ENCODE peak calls at places on chromosomes 6 and 20, in nine cellular contexts. One of them, this sample, is unnamed. For H3K4me1, the result is how much of the 10 kb centered on the place peaks cover.

GRCh38 chr6:137896647-137897046 is 29.6 kb downstream of the TNFAIP3 start:
- DNase-seq in HCT116: no peak
- DNase-seq in hepatocyte: no peak
- DNase-seq in neural progenitor cell: no peak
- DNase-seq in PC-3: no peak
- DNase-seq in SK-N-SH: no peak
- DNase-seq in GM23248: no peak
- DNase-seq in GM23338: no peak
- DNase-seq in MM.1S: no peak
- DNase-seq in this sample: no peak

GRCh38 chr20:49573900-49574416 is 6.0 kb upstream of the PTGIS start:
- DNase-seq in HCT116: no peak
- DNase-seq in hepatocyte: no peak
- DNase-seq in neural progenitor cell: no peak
- DNase-seq in PC-3: no peak
- DNase-seq in SK-N-SH: no peak
- DNase-seq in GM23248: peak
- DNase-seq in GM23338: no peak
- DNase-seq in MM.1S: no peak
- DNase-seq in this sample: no peak

GRCh38 chr6:168416531-168416930 is 24.5 kb upstream of the SMOC2 start:
- DNase-seq in HCT116: no peak
- DNase-seq in hepatocyte: no peak
- DNase-seq in neural progenitor cell: no peak
- DNase-seq in PC-3: no peak
- DNase-seq in SK-N-SH: no peak
- DNase-seq in GM23248: no peak
- DNase-seq in GM23338: no peak
- DNase-seq in MM.1S: no peak
- DNase-seq in this sample: no peak

GRCh38 chr20:6418732-6419131 is 295.9 kb upstream of the FERMT1 start:
- DNase-seq in HCT116: no peak
- DNase-seq in hepatocyte: no peak
- DNase-seq in neural progenitor cell: no peak
- DNase-seq in PC-3: peak
- DNase-seq in SK-N-SH: no peak
- DNase-seq in GM23248: no peak
- DNase-seq in GM23338: no peak
- DNase-seq in MM.1S: no peak
- DNase-seq in this sample: no peak

GRCh38 chr6:78844899-78845298 is 22.5 kb upstream of the IRAK1BP1 start:
- DNase-seq in HCT116: no peak
- DNase-seq in hepatocyte: no peak
- DNase-seq in neural progenitor cell: no peak
- DNase-seq in PC-3: no peak
- DNase-seq in SK-N-SH: no peak
- DNase-seq in GM23248: no peak
- DNase-seq in GM23338: no peak
- DNase-seq in MM.1S: no peak
- DNase-seq in this sample: no peak

GRCh38 chr6:146884728-146885127 is 286.0 kb downstream of the ADGB start:
- DNase-seq in HCT116: no peak
- DNase-seq in hepatocyte: peak
- DNase-seq in neural progenitor cell: no peak
- DNase-seq in PC-3: no peak
- DNase-seq in SK-N-SH: no peak
- DNase-seq in GM23248: no peak
- DNase-seq in GM23338: no peak
- DNase-seq in MM.1S: no peak
- DNase-seq in this sample: no peak

GRCh38 chr6:106037060-106037459 is 49.1 kb upstream of the PRDM1 start:
- DNase-seq in HCT116: no peak
- DNase-seq in hepatocyte: no peak
- DNase-seq in neural progenitor cell: no peak
- DNase-seq in PC-3: peak
- DNase-seq in SK-N-SH: no peak
- DNase-seq in GM23248: peak
- DNase-seq in GM23338: no peak
- DNase-seq in MM.1S: no peak
- DNase-seq in this sample: no peak

GRCh38 chr6:9186148-9186547 is 750.8 kb upstream of the SLC35B3 start:
- DNase-seq in HCT116: no peak
- DNase-seq in hepatocyte: no peak
- DNase-seq in neural progenitor cell: no peak
- DNase-seq in PC-3: no peak
- DNase-seq in SK-N-SH: no peak
- DNase-seq in GM23248: no peak
- DNase-seq in GM23338: no peak
- DNase-seq in MM.1S: no peak
- DNase-seq in this sample: no peak

GRCh38 chr20:1500496-1500895 is 9.3 kb upstream of the SIRPB2 start:
- DNase-seq in HCT116: no peak
- DNase-seq in hepatocyte: no peak
- DNase-seq in neural progenitor cell: no peak
- DNase-seq in PC-3: no peak
- DNase-seq in SK-N-SH: no peak
- DNase-seq in GM23248: no peak
- DNase-seq in GM23338: peak
- DNase-seq in MM.1S: peak
- DNase-seq in this sample: no peak

GRCh38 chr20:41191562-41192500 is 54.5 kb downstream of the PLCG1 start:
- DNase-seq in HCT116: no peak
- DNase-seq in hepatocyte: no peak
- DNase-seq in neural progenitor cell: no peak
- DNase-seq in PC-3: no peak
- DNase-seq in SK-N-SH: no peak
- DNase-seq in GM23248: no peak
- DNase-seq in GM23338: no peak
- DNase-seq in MM.1S: no peak
- DNase-seq in this sample: no peak

GRCh38 chr6:15330174-15330934 is 84.5 kb downstream of the JARID2 start:
- DNase-seq in HCT116: no peak
- DNase-seq in hepatocyte: no peak
- DNase-seq in neural progenitor cell: no peak
- DNase-seq in PC-3: peak
- DNase-seq in SK-N-SH: no peak
- DNase-seq in GM23248: peak
- DNase-seq in GM23338: no peak
- DNase-seq in MM.1S: no peak
- DNase-seq in this sample: no peak

GRCh38 chr6:33851959-33852358 is 48.2 kb upstream of the MLN start:
- DNase-seq in HCT116: peak
- DNase-seq in hepatocyte: peak
- DNase-seq in neural progenitor cell: peak
- DNase-seq in PC-3: peak
- DNase-seq in SK-N-SH: no peak
- DNase-seq in GM23248: peak
- DNase-seq in GM23338: peak
- DNase-seq in MM.1S: no peak
- DNase-seq in this sample: no peak

GRCh38 chr6:169938731-169939130 is 187.3 kb downstream of the ERMARD start:
- DNase-seq in HCT116: no peak
- DNase-seq in hepatocyte: no peak
- DNase-seq in neural progenitor cell: no peak
- DNase-seq in PC-3: no peak
- DNase-seq in SK-N-SH: no peak
- DNase-seq in GM23248: no peak
- DNase-seq in GM23338: no peak
- DNase-seq in MM.1S: no peak
- DNase-seq in this sample: no peak

GRCh38 chr6:170102038-170102437 is 188.8 kb downstream of the DLL1 start:
- DNase-seq in HCT116: no peak
- DNase-seq in hepatocyte: no peak
- DNase-seq in neural progenitor cell: no peak
- DNase-seq in PC-3: no peak
- DNase-seq in SK-N-SH: no peak
- DNase-seq in GM23248: no peak
- DNase-seq in GM23338: no peak
- DNase-seq in MM.1S: no peak
- DNase-seq in this sample: no peak

GRCh38 chr6:34145161-34146020 is 496 bp downstream of the GRM4 start:
- DNase-seq in HCT116: no peak
- DNase-seq in hepatocyte: peak
- DNase-seq in neural progenitor cell: peak
- DNase-seq in PC-3: peak
- DNase-seq in SK-N-SH: peak
- DNase-seq in GM23248: peak
- DNase-seq in GM23338: peak
- DNase-seq in MM.1S: no peak
- DNase-seq in this sample: peak

GRCh38 chr6:165616116-165616515 is 46.9 kb downstream of the PDE10A start:
- DNase-seq in HCT116: no peak
- DNase-seq in hepatocyte: no peak
- DNase-seq in neural progenitor cell: no peak
- DNase-seq in PC-3: no peak
- DNase-seq in SK-N-SH: no peak
- DNase-seq in GM23248: peak
- DNase-seq in GM23338: no peak
- DNase-seq in MM.1S: no peak
- DNase-seq in this sample: no peak

GRCh38 chr6:113560908-113561307 is 296.2 kb upstream of the MARCKS start:
- DNase-seq in HCT116: peak
- DNase-seq in hepatocyte: no peak
- DNase-seq in neural progenitor cell: no peak
- DNase-seq in PC-3: peak
- DNase-seq in SK-N-SH: no peak
- DNase-seq in GM23248: peak
- DNase-seq in GM23338: no peak
- DNase-seq in MM.1S: no peak
- DNase-seq in this sample: no peak

GRCh38 chr6:13338038-13338437 is 9.7 kb upstream of the TBC1D7 start:
- DNase-seq in HCT116: no peak
- DNase-seq in hepatocyte: no peak
- DNase-seq in neural progenitor cell: no peak
- DNase-seq in PC-3: no peak
- DNase-seq in SK-N-SH: no peak
- DNase-seq in GM23248: no peak
- DNase-seq in GM23338: no peak
- DNase-seq in MM.1S: no peak
- DNase-seq in this sample: no peak

GRCh38 chr6:43434943-43435342 is 7.6 kb downstream of the ABCC10 start:
- DNase-seq in HCT116: no peak
- DNase-seq in hepatocyte: no peak
- DNase-seq in neural progenitor cell: no peak
- DNase-seq in PC-3: no peak
- DNase-seq in SK-N-SH: no peak
- DNase-seq in GM23248: no peak
- DNase-seq in GM23338: no peak
- DNase-seq in MM.1S: no peak
- DNase-seq in this sample: no peak

GRCh38 chr6:43435682-43436437 is 8.5 kb downstream of the ABCC10 start:
- DNase-seq in HCT116: no peak
- DNase-seq in hepatocyte: no peak
- DNase-seq in neural progenitor cell: no peak
- DNase-seq in PC-3: no peak
- DNase-seq in SK-N-SH: no peak
- DNase-seq in GM23248: no peak
- DNase-seq in GM23338: no peak
- DNase-seq in MM.1S: no peak
- DNase-seq in this sample: no peak

GRCh38 chr6:43434441-43434840 is 7.1 kb downstream of the ABCC10 start:
- DNase-seq in HCT116: no peak
- DNase-seq in hepatocyte: no peak
- DNase-seq in neural progenitor cell: no peak
- DNase-seq in PC-3: no peak
- DNase-seq in SK-N-SH: no peak
- DNase-seq in GM23248: no peak
- DNase-seq in GM23338: no peak
- DNase-seq in MM.1S: no peak
- DNase-seq in this sample: no peak

GRCh38 chr6:43437700-43438099 is 10.4 kb downstream of the ABCC10 start:
- DNase-seq in HCT116: no peak
- DNase-seq in hepatocyte: no peak
- DNase-seq in neural progenitor cell: no peak
- DNase-seq in PC-3: no peak
- DNase-seq in SK-N-SH: no peak
- DNase-seq in GM23248: no peak
- DNase-seq in GM23338: no peak
- DNase-seq in MM.1S: no peak
- DNase-seq in this sample: no peak

GRCh38 chr6:43436577-43437282 is 9.4 kb downstream of the ABCC10 start:
- DNase-seq in HCT116: no peak
- DNase-seq in hepatocyte: peak
- DNase-seq in neural progenitor cell: no peak
- DNase-seq in PC-3: peak
- DNase-seq in SK-N-SH: no peak
- DNase-seq in GM23248: peak
- DNase-seq in GM23338: no peak
- DNase-seq in MM.1S: no peak
- DNase-seq in this sample: no peak
- H3K27ac ChIP-seq in HCT116: peak
- H3K27ac ChIP-seq in hepatocyte: peak
- H3K27ac ChIP-seq in neural progenitor cell: no peak
- H3K27ac ChIP-seq in PC-3: peak
- H3K27ac ChIP-seq in SK-N-SH: no peak
- H3K27ac ChIP-seq in GM23248: peak
- H3K27ac ChIP-seq in GM23338: no peak
- H3K27ac ChIP-seq in MM.1S: no peak
- H3K27ac ChIP-seq in this sample: no peak

GRCh38 chr6:6918216-6918983 is 189.4 kb upstream of the RREB1 start:
- DNase-seq in HCT116: peak
- DNase-seq in hepatocyte: no peak
- DNase-seq in neural progenitor cell: no peak
- DNase-seq in PC-3: peak
- DNase-seq in SK-N-SH: no peak
- DNase-seq in GM23248: peak
- DNase-seq in GM23338: no peak
- DNase-seq in MM.1S: no peak
- DNase-seq in this sample: no peak
- TF ChIP-seq EZH2phosphoT487 in HCT116: no peak
- TF ChIP-seq EZH2phosphoT487 in hepatocyte: no peak
- TF ChIP-seq EZH2phosphoT487 in neural progenitor cell: no peak
- TF ChIP-seq EZH2phosphoT487 in PC-3: no peak
- TF ChIP-seq EZH2phosphoT487 in SK-N-SH: no peak
- TF ChIP-seq EZH2phosphoT487 in GM23248: no peak
- TF ChIP-seq EZH2phosphoT487 in GM23338: no peak
- TF ChIP-seq EZH2phosphoT487 in MM.1S: no peak
- TF ChIP-seq EZH2phosphoT487 in this sample: no peak

DNA sequence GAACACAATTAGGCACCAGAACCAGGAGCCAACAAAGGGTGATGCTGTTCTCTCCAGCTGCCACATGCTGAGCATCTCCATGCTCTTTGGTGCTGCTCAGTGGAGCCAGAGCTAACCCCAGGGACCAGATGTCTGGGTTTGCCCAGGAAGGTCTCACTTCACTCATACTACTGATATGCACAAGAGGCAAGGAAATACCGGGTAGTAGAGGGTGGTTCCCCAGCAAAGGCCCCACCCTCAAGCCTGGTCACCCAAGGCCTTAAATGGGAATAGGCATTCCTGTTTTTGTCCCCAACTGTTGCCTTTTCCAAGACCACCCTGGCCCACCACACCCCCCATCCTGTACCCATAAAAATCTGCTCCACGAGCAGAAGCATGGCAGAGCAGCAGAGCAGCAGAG is 204.5 kb upstream of the TAB2 start:
- DNase-seq in HCT116: no peak
- DNase-seq in hepatocyte: no peak
- DNase-seq in neural progenitor cell: no peak
- DNase-seq in PC-3: no peak
- DNase-seq in SK-N-SH: no peak
- DNase-seq in GM23248: no peak
- DNase-seq in GM23338: no peak
- DNase-seq in MM.1S: no peak
- DNase-seq in this sample: peak
- H3K4me1 ChIP-seq in HCT116: under half
- H3K4me1 ChIP-seq in hepatocyte: under half
- H3K4me1 ChIP-seq in neural progenitor cell: under half
- H3K4me1 ChIP-seq in PC-3: under half
- H3K4me1 ChIP-seq in SK-N-SH: under half
- H3K4me1 ChIP-seq in GM23248: under half
- H3K4me1 ChIP-seq in GM23338: under half
- H3K4me1 ChIP-seq in MM.1S: under half
- H3K4me1 ChIP-seq in this sample: under half

GRCh38 chr20:60003776-60004175 is 45.6 kb downstream of the CDH26 start:
- DNase-seq in HCT116: no peak
- DNase-seq in hepatocyte: no peak
- DNase-seq in neural progenitor cell: no peak
- DNase-seq in PC-3: no peak
- DNase-seq in SK-N-SH: no peak
- DNase-seq in GM23248: no peak
- DNase-seq in GM23338: no peak
- DNase-seq in MM.1S: no peak
- DNase-seq in this sample: no peak
- H3K27ac ChIP-seq in HCT116: no peak
- H3K27ac ChIP-seq in hepatocyte: no peak
- H3K27ac ChIP-seq in neural progenitor cell: no peak
- H3K27ac ChIP-seq in PC-3: no peak
- H3K27ac ChIP-seq in SK-N-SH: no peak
- H3K27ac ChIP-seq in GM23248: no peak
- H3K27ac ChIP-seq in GM23338: no peak
- H3K27ac ChIP-seq in MM.1S: no peak
- H3K27ac ChIP-seq in this sample: no peak